ENCODE peak calls at places on chromosomes 5 and 9, in ten cellular contexts. F, X, D, K, M, B, S, Q, A and E are unnamed samples.

GRCh38 chr5:181197326-181197951 is 7.6 kb downstream of the TRIM7 start:
- DNase-seq in Q (no peak), F (no peak), D (no peak), B (no peak), A (no peak), K (no peak), M (no peak), X (no peak), S (no peak), E (no peak)

GRCh38 chr9:80501635-80502034 is 929.9 kb downstream of the TLE4 start:
- DNase-seq in D (no peak), Q (no peak), A (no peak), X (no peak), S (no peak), K (no peak), M (no peak), F (no peak), B (no peak), E (no peak)

GRCh38 chr5:138141734-138142133 is 2.5 kb upstream of the NME5 start:
- DNase-seq in D (no peak), F (no peak), K (no peak), Q (no peak), M (no peak), A (no peak), S (no peak), B (no peak), X (no peak), E (no peak)

GRCh38 chr9:126117631-126118030 is 209.0 kb upstream of the MVB12B start:
- DNase-seq in X (no peak), K (no peak), D (no peak), A (no peak), B (no peak), F (no peak), M (no peak), Q (no peak), S (no peak), E (no peak)

GRCh38 chr9:78919701-78920100 is 622.8 kb downstream of the PSAT1 start:
- DNase-seq in S (no peak), M (no peak), A (no peak), D (no peak), X (no peak), B (peak), Q (no peak), K (no peak), F (no peak), E (no peak)

GRCh38 chr9:95826183-95826838 is 49.2 kb upstream of the ERCC6L2 start:
- DNase-seq in D (no peak), Q (no peak), A (no peak), F (no peak), S (no peak), K (no peak), X (no peak), M (no peak), B (no peak), E (no peak)

GRCh38 chr5:45189481-45189880 is 380.7 kb downstream of the MRPS30 start:
- DNase-seq in S (no peak), D (no peak), X (no peak), Q (no peak), K (no peak), M (no peak), A (no peak), B (no peak), F (no peak), E (no peak)

GRCh38 chr9:92657296-92658094 is 12.4 kb downstream of the IPPK start:
- DNase-seq in Q (no peak), F (no peak), A (no peak), S (no peak), K (peak), D (no peak), X (no peak), B (no peak), M (peak), E (no peak)

GRCh38 chr5:160291467-160291866 is 20.9 kb downstream of the CCNJL start:
- DNase-seq in F (no peak), A (no peak), M (no peak), S (no peak), K (no peak), X (no peak), B (no peak), D (no peak), Q (no peak), E (no peak)

GRCh38 chr9:27065288-27065687 is 43.7 kb upstream of the TEK start:
- DNase-seq in Q (no peak), S (no peak), M (no peak), F (no peak), A (no peak), K (no peak), D (no peak), X (no peak), B (no peak), E (no peak)

GRCh38 chr5:142586552-142586951 is 99.3 kb downstream of the FGF1 start:
- DNase-seq in B (no peak), X (no peak), S (no peak), A (no peak), F (no peak), Q (no peak), K (no peak), M (no peak), D (no peak), E (no peak)

GRCh38 chr5:172052454-172053236 is 46.2 kb upstream of the FBXW11 start:
- DNase-seq in F (no peak), S (no peak), Q (no peak), X (no peak), M (peak), D (no peak), A (no peak), B (no peak), K (no peak), E (no peak)

GRCh38 chr9:21102311-21102710 is 24.6 kb upstream of the IFNB1 start:
- DNase-seq in X (no peak), M (no peak), A (no peak), D (no peak), Q (no peak), S (no peak), F (no peak), K (no peak), B (no peak), E (no peak)

GRCh38 chr5:54013556-54014157 is 296.7 kb downstream of the ARL15 start:
- DNase-seq in D (no peak), S (no peak), Q (no peak), X (no peak), F (no peak), M (peak), B (peak), A (peak), K (no peak), E (no peak)